ENCODE peak calls at places on chromosomes 13 and 19, in six cellular contexts. One of them, this sample, is unnamed.

GRCh38 chr19:7203317-7203716 is 90.9 kb downstream of the INSR start:
- DNase-seq in tibial artery: no peak
- DNase-seq in LNCaP clone FGC: no peak
- DNase-seq in esophagus squamous epithelium: no peak
- DNase-seq in AG10803: no peak
- DNase-seq in RWPE1: no peak
- DNase-seq in this sample: no peak

GRCh38 chr19:58024661-58025060 is 9.2 kb upstream of the ZSCAN1 start:
- DNase-seq in tibial artery: no peak
- DNase-seq in LNCaP clone FGC: no peak
- DNase-seq in esophagus squamous epithelium: no peak
- DNase-seq in AG10803: no peak
- DNase-seq in RWPE1: no peak
- DNase-seq in this sample: no peak

GRCh38 chr19:38709119-38709518 is 35.2 kb downstream of the CAPN12 start:
- DNase-seq in tibial artery: no peak
- DNase-seq in LNCaP clone FGC: no peak
- DNase-seq in esophagus squamous epithelium: no peak
- DNase-seq in AG10803: no peak
- DNase-seq in RWPE1: no peak
- DNase-seq in this sample: no peak

GRCh38 chr13:24119593-24120508 is 40.7 kb upstream of the SPATA13 start:
- DNase-seq in tibial artery: no peak
- DNase-seq in LNCaP clone FGC: no peak
- DNase-seq in esophagus squamous epithelium: no peak
- DNase-seq in AG10803: no peak
- DNase-seq in RWPE1: no peak
- DNase-seq in this sample: peak

GRCh38 chr19:43776285-43776684 is 4.5 kb downstream of the KCNN4 start:
- DNase-seq in tibial artery: no peak
- DNase-seq in LNCaP clone FGC: no peak
- DNase-seq in esophagus squamous epithelium: no peak
- DNase-seq in AG10803: no peak
- DNase-seq in RWPE1: no peak
- DNase-seq in this sample: no peak

GRCh38 chr19:2062770-2063169 is 11.7 kb upstream of the MKNK2 start:
- DNase-seq in tibial artery: no peak
- DNase-seq in LNCaP clone FGC: no peak
- DNase-seq in esophagus squamous epithelium: no peak
- DNase-seq in AG10803: no peak
- DNase-seq in RWPE1: no peak
- DNase-seq in this sample: no peak

GRCh38 chr19:4389511-4390016 is 10.8 kb downstream of the SH3GL1 start:
- DNase-seq in tibial artery: peak
- DNase-seq in LNCaP clone FGC: no peak
- DNase-seq in esophagus squamous epithelium: no peak
- DNase-seq in AG10803: no peak
- DNase-seq in RWPE1: no peak
- DNase-seq in this sample: no peak

GRCh38 chr13:60957816-60958215 is 457.8 kb downstream of the PCDH20 start:
- DNase-seq in tibial artery: no peak
- DNase-seq in LNCaP clone FGC: no peak
- DNase-seq in esophagus squamous epithelium: no peak
- DNase-seq in AG10803: no peak
- DNase-seq in RWPE1: no peak
- DNase-seq in this sample: no peak

GRCh38 chr13:110876592-110876991 is 38.3 kb downstream of the ANKRD10 start:
- DNase-seq in tibial artery: no peak
- DNase-seq in LNCaP clone FGC: no peak
- DNase-seq in esophagus squamous epithelium: no peak
- DNase-seq in AG10803: no peak
- DNase-seq in RWPE1: no peak
- DNase-seq in this sample: no peak

GRCh38 chr13:110226051-110226562 is 80.8 kb downstream of the COL4A1 start:
- DNase-seq in tibial artery: no peak
- DNase-seq in LNCaP clone FGC: no peak
- DNase-seq in esophagus squamous epithelium: no peak
- DNase-seq in AG10803: peak
- DNase-seq in RWPE1: no peak
- DNase-seq in this sample: peak

DNA sequence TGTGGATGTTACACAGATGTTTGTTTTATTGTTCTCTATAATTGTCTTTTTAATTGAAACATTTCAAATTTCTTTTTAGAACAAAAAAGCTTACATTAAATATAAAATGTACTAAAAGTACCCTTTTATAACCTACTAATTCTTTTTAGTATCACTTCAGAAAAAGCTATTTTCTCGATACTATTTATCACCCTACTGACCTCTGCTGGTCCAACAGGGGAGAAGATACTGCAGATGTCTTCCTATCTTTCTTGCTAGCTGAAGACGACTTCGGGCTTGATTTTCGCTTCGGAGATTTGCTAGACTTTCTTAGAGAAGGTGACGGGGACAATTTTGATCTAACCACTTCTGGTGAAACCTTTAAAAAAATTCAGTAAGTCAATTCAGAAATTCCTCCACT is 42.4 kb downstream of the ZC3H13 start:
- DNase-seq in tibial artery: no peak
- DNase-seq in LNCaP clone FGC: no peak
- DNase-seq in esophagus squamous epithelium: no peak
- DNase-seq in AG10803: peak
- DNase-seq in RWPE1: peak
- DNase-seq in this sample: peak
- TF ChIP-seq CTCF in tibial artery: no peak
- TF ChIP-seq CTCF in LNCaP clone FGC: peak
- TF ChIP-seq CTCF in esophagus squamous epithelium: no peak
- TF ChIP-seq CTCF in AG10803: peak
- TF ChIP-seq CTCF in RWPE1: peak
- TF ChIP-seq CTCF in this sample: peak

GRCh38 chr19:588093-588742 is 1.5 kb upstream of the HCN2 start:
- DNase-seq in tibial artery: no peak
- DNase-seq in LNCaP clone FGC: no peak
- DNase-seq in esophagus squamous epithelium: no peak
- DNase-seq in AG10803: peak
- DNase-seq in RWPE1: no peak
- DNase-seq in this sample: peak
- TF ChIP-seq CTCF in tibial artery: no peak
- TF ChIP-seq CTCF in LNCaP clone FGC: peak
- TF ChIP-seq CTCF in esophagus squamous epithelium: no peak
- TF ChIP-seq CTCF in AG10803: peak
- TF ChIP-seq CTCF in RWPE1: peak
- TF ChIP-seq CTCF in this sample: peak

DNA sequence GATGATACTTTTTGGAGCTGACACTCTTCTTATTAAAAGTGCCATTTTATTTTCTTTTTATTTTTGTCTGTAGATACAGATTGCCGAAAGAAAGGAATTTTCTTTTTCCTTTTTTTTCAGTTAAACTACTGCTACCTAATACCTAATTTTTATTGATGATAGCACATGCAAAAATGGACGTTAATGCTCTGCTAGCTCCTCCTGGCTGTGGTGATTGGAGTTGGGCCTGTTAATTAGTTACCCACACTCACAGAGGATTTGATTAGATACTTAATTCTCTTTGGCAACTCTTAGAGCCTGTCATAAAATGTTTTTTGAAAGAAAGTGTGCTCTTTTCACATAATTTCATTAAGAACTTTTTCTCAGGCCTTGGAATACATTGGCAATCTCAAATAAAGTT is 366.8 kb downstream of the DCT start:
- DNase-seq in tibial artery: no peak
- DNase-seq in LNCaP clone FGC: no peak
- DNase-seq in esophagus squamous epithelium: no peak
- DNase-seq in AG10803: no peak
- DNase-seq in RWPE1: no peak
- DNase-seq in this sample: no peak
- TF ChIP-seq CTCF in tibial artery: no peak
- TF ChIP-seq CTCF in LNCaP clone FGC: no peak
- TF ChIP-seq CTCF in esophagus squamous epithelium: no peak
- TF ChIP-seq CTCF in AG10803: no peak
- TF ChIP-seq CTCF in RWPE1: no peak
- TF ChIP-seq CTCF in this sample: no peak

DNA sequence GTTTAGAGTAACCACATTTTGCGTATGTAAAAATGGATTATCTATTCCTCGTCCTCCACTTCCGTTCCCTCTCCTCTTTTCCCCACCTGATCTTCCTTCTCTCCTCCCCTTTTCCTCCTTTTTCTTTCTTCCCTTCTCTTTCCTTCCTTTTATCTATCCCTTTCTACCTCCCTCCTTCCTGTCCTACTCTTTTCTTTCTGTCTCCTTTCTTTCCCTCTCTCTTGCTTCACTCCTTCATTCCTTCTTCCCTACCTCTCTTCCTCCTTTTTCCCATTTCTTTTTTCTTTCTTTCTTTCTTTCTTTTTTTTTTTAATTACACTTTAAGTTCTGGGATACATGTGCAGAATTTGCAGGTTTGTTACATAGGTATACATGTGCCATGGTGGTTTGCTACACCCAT is 688.4 kb upstream of the GPC6 start:
- DNase-seq in tibial artery: no peak
- DNase-seq in LNCaP clone FGC: no peak
- DNase-seq in esophagus squamous epithelium: no peak
- DNase-seq in AG10803: no peak
- DNase-seq in RWPE1: no peak
- DNase-seq in this sample: no peak
- TF ChIP-seq CTCF in tibial artery: no peak
- TF ChIP-seq CTCF in LNCaP clone FGC: no peak
- TF ChIP-seq CTCF in esophagus squamous epithelium: no peak
- TF ChIP-seq CTCF in AG10803: no peak
- TF ChIP-seq CTCF in RWPE1: no peak
- TF ChIP-seq CTCF in this sample: no peak

GRCh38 chr19:47047272-47047930 is 1.0 kb downstream of the TMEM160 start:
- DNase-seq in tibial artery: no peak
- DNase-seq in LNCaP clone FGC: no peak
- DNase-seq in esophagus squamous epithelium: no peak
- DNase-seq in AG10803: no peak
- DNase-seq in RWPE1: no peak
- DNase-seq in this sample: no peak

GRCh38 chr19:47045867-47046470 is 2.5 kb downstream of the TMEM160 start:
- DNase-seq in tibial artery: no peak
- DNase-seq in LNCaP clone FGC: no peak
- DNase-seq in esophagus squamous epithelium: no peak
- DNase-seq in AG10803: no peak
- DNase-seq in RWPE1: no peak
- DNase-seq in this sample: no peak

GRCh38 chr19:47044946-47045866 is 3.2 kb downstream of the TMEM160 start:
- DNase-seq in tibial artery: no peak
- DNase-seq in LNCaP clone FGC: no peak
- DNase-seq in esophagus squamous epithelium: no peak
- DNase-seq in AG10803: no peak
- DNase-seq in RWPE1: no peak
- DNase-seq in this sample: no peak

GRCh38 chr19:47047931-47048399 is 459 bp downstream of the TMEM160 start:
- DNase-seq in tibial artery: peak
- DNase-seq in LNCaP clone FGC: peak
- DNase-seq in esophagus squamous epithelium: peak
- DNase-seq in AG10803: peak
- DNase-seq in RWPE1: peak
- DNase-seq in this sample: peak

GRCh38 chr19:47049307-47049700 is 880 bp upstream of the TMEM160 start:
- DNase-seq in tibial artery: no peak
- DNase-seq in LNCaP clone FGC: no peak
- DNase-seq in esophagus squamous epithelium: no peak
- DNase-seq in AG10803: peak
- DNase-seq in RWPE1: no peak
- DNase-seq in this sample: peak
- TF ChIP-seq CTCF in tibial artery: no peak
- TF ChIP-seq CTCF in LNCaP clone FGC: no peak
- TF ChIP-seq CTCF in esophagus squamous epithelium: no peak
- TF ChIP-seq CTCF in AG10803: no peak
- TF ChIP-seq CTCF in RWPE1: no peak
- TF ChIP-seq CTCF in this sample: no peak

DNA sequence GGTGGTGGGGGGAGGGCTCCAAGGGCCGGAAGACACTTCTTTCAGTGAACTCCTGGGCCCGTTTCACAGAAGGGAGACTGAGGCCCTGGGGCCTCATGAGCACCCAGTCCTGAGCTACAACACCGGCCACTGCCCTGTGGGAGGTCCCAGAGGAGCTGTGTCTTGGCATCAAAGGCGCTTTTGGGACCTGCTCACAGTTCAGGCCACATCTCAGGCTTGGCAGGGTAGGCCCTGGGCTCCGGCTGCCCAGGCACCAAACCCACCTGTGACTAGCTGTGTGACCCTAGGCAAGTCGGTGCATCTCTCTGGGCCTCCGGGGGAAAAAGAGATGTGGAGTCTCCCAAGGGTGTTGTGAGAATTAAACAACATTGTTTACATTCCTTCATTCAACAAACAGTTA is 29.5 kb downstream of the NFILZ start:
- DNase-seq in tibial artery: no peak
- DNase-seq in LNCaP clone FGC: no peak
- DNase-seq in esophagus squamous epithelium: no peak
- DNase-seq in AG10803: no peak
- DNase-seq in RWPE1: no peak
- DNase-seq in this sample: no peak
- TF ChIP-seq CTCF in tibial artery: no peak
- TF ChIP-seq CTCF in LNCaP clone FGC: no peak
- TF ChIP-seq CTCF in esophagus squamous epithelium: no peak
- TF ChIP-seq CTCF in AG10803: no peak
- TF ChIP-seq CTCF in RWPE1: no peak
- TF ChIP-seq CTCF in this sample: no peak

GRCh38 chr19:18279516-18280246 is 1.7 kb downstream of the JUND start:
- DNase-seq in tibial artery: peak
- DNase-seq in LNCaP clone FGC: peak
- DNase-seq in esophagus squamous epithelium: peak
- DNase-seq in AG10803: peak
- DNase-seq in RWPE1: peak
- DNase-seq in this sample: peak
- TF ChIP-seq CTCF in tibial artery: peak
- TF ChIP-seq CTCF in LNCaP clone FGC: peak
- TF ChIP-seq CTCF in esophagus squamous epithelium: peak
- TF ChIP-seq CTCF in AG10803: peak
- TF ChIP-seq CTCF in RWPE1: peak
- TF ChIP-seq CTCF in this sample: peak

GRCh38 chr13:89577301-89577700 is 1770.2 kb upstream of the MIR17HG start:
- DNase-seq in tibial artery: no peak
- DNase-seq in LNCaP clone FGC: no peak
- DNase-seq in esophagus squamous epithelium: no peak
- DNase-seq in AG10803: no peak
- DNase-seq in RWPE1: no peak
- DNase-seq in this sample: no peak
- TF ChIP-seq CTCF in tibial artery: no peak
- TF ChIP-seq CTCF in LNCaP clone FGC: no peak
- TF ChIP-seq CTCF in esophagus squamous epithelium: no peak
- TF ChIP-seq CTCF in AG10803: no peak
- TF ChIP-seq CTCF in RWPE1: no peak
- TF ChIP-seq CTCF in this sample: peak